ENCODE peak calls at places on chromosomes 13 and 19, in seven cellular contexts. D is Panc1, R is upper lobe of right lung, C is MM.1S, V is spleen, E is Caco-2, Q is breast epithelium. Y is an unnamed sample.
A peak's percentile ranks its signal among the peaks of the same experiment; 100 is the strongest.

GRCh38 chr19:42412223-42412622 is 15.0 kb downstream of the LIPE start:
- DNase-seq in D (no peak), R (no peak), C (no peak), V (no peak), E (peak; percentile 45), Q (no peak), Y (no peak)

GRCh38 chr19:28468701-28469459 is 744.1 kb downstream of the UQCRFS1 start:
- DNase-seq in D (no peak), R (no peak), C (peak; percentile 95), V (peak; percentile 85), E (peak; percentile 2), Q (no peak), Y (no peak)

GRCh38 chr13:91017031-91017668 is 330.3 kb upstream of the MIR17HG start:
- DNase-seq in D (peak; percentile 42), R (peak; percentile 41), C (peak; percentile 44), V (no peak), E (peak; percentile 71), Q (no peak), Y (no peak)

GRCh38 chr13:102591988-102592781 is 4.6 kb upstream of the TPP2 start:
- DNase-seq in D (peak; percentile 24), R (peak; percentile 83), C (peak; percentile 94), V (peak; percentile 90), E (peak; percentile 83), Q (peak; percentile 44), Y (peak; percentile 74)

GRCh38 chr13:53783466-53783865 is 754.9 kb downstream of the OLFM4 start:
- DNase-seq in D (no peak), R (no peak), C (no peak), V (peak; percentile 47), E (no peak), Q (no peak), Y (no peak)

GRCh38 chr13:73223372-73223781 is 164.6 kb downstream of the KLF5 start:
- DNase-seq in D (no peak), R (no peak), C (peak; percentile 94), V (no peak), E (peak; percentile 12), Q (no peak), Y (no peak)

GRCh38 chr13:51396352-51396751 is 56.5 kb downstream of the INTS6 start:
- DNase-seq in D (no peak), R (no peak), C (no peak), V (no peak), E (no peak), Q (no peak), Y (no peak)

GRCh38 chr13:22648325-22648758 is 532.4 kb upstream of the SGCG start:
- DNase-seq in D (no peak), R (no peak), C (no peak), V (no peak), E (no peak), Q (no peak), Y (no peak)

GRCh38 chr13:113586661-113587479 is 2.3 kb downstream of the TFDP1 start:
- DNase-seq in D (no peak), R (peak; percentile 40), C (peak; percentile 15), V (peak; percentile 54), E (no peak), Q (no peak), Y (no peak)

GRCh38 chr13:23876265-23876664 is 12.9 kb downstream of the MIPEP start:
- DNase-seq in D (no peak), R (no peak), C (no peak), V (no peak), E (peak; percentile 38), Q (no peak), Y (no peak)

GRCh38 chr19:54517483-54517882 is 14.9 kb downstream of the LAIR2 start:
- DNase-seq in D (peak; percentile 75), R (no peak), C (peak; percentile 68), V (no peak), E (peak; percentile 81), Q (peak; percentile 19), Y (peak; percentile 40)
- H3K9me3 ChIP-seq in D (no peaks in the 10 kb centered on the region), R (no peaks in the 10 kb centered on the region), C (no peaks in the 10 kb centered on the region), V (no peaks in the 10 kb centered on the region), E (no peaks in the 10 kb centered on the region), Q (no peaks in the 10 kb centered on the region), Y (no peaks in the 10 kb centered on the region)

GRCh38 chr19:10428996-10429381 is 8.7 kb downstream of the PDE4A start:
- DNase-seq in D (no peak), R (no peak), C (no peak), V (no peak), E (no peak), Q (no peak), Y (no peak)
- H3K9me3 ChIP-seq in D (no peaks in the 10 kb centered on the region), R (no peaks in the 10 kb centered on the region), C (no peaks in the 10 kb centered on the region), V (no peaks in the 10 kb centered on the region), E (no peaks in the 10 kb centered on the region), Q (no peaks in the 10 kb centered on the region), Y (no peaks in the 10 kb centered on the region)

DNA sequence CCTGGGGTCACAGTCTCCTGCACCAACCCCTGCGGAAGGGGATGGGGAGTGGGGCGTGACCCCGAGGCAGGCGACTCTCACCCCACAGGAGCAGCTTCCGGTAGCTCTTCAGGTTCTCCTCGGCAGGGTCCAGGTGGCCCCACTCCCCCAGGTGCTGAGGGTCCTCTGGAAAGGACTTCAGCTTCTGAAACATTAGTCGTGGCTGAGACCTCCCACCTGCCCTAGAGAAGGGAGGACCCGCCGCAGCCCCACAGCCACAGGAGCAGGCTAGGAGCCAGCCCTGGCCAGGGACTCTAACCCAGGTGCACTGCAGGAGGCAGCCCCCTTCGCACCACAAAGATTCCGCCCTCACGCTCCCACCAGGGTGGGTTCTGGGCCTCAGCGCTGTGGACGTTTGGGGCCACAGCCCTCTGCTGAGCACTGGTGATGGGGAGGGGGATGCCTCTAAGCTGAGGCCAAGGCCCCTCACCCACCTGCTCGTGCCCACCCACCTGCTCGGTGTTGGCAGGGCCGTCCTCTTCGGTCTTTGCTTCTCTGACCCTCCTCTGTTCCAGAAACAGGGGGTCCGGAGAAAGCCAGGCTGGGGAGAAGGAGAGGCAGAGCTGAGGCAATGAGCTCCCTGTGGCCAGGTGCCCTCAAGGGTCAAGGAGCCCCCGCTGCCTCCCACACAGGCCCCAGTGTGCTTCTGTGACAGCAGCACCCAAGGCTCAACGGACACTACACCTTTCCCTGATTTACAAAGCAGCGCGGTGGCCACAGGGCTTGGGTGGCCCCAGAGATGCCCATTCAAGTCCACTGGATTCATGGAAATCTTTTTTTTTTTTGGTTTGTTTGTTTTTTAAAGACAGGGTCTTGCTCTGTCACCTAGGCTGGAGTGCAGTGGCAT is 11.0 kb downstream of the ZSCAN18 start:
- DNase-seq in D (no peak), R (peak; percentile 54), C (no peak), V (no peak), E (no peak), Q (no peak), Y (no peak)
- H3K9me3 ChIP-seq in D (peaks cover 10% of the 10 kb centered on the region), R (peaks cover 34% of the 10 kb centered on the region), C (no peaks in the 10 kb centered on the region), V (peaks cover 97% of the 10 kb centered on the region), E (peaks cover 34% of the 10 kb centered on the region), Q (peaks cover 96% of the 10 kb centered on the region), Y (peaks cover 30% of the 10 kb centered on the region)

DNA sequence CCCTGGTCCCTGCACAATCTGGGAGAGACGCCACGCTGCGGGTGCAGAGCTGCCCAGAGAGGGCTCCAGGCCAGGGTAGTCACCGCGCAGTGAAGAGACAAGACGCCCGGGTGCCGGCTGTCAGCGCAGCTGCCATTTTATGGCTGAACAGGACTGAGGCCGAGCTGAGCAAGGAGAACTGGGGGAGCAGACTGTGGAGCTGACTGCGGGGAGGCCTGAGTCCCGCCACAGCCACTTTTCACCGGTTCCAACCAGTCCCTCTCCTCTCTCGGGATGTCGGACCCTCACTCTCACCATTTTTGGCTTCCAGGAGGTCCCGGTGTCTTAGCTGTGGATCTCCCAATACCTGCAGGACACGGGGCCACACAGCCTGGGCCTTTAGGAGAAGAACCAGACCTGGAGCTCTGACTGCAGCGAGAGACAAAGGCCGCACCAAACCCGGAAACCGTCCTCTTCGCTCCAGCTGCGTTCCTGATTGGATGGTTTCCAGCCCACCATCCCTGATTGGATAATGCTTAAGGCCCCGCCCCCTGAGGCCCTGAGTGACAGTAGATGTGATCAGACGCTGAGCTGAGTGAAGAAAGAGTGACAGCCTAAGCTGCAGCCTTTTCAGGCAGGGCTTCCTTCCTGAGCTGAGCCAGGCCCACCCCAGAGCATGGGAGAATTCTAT is at the start of gene ZNF626:
- DNase-seq in D (peak; percentile 84), R (peak; percentile 93), C (peak; percentile 49), V (peak; percentile 90), E (no peak), Q (peak; percentile 98), Y (peak; percentile 95)
- H3K9me3 ChIP-seq in D (peaks cover 7% of the 10 kb centered on the region), R (peaks cover 9% of the 10 kb centered on the region), C (no peaks in the 10 kb centered on the region), V (peaks cover 53% of the 10 kb centered on the region), E (no peaks in the 10 kb centered on the region), Q (peaks cover 8% of the 10 kb centered on the region), Y (peaks cover 3% of the 10 kb centered on the region)

DNA sequence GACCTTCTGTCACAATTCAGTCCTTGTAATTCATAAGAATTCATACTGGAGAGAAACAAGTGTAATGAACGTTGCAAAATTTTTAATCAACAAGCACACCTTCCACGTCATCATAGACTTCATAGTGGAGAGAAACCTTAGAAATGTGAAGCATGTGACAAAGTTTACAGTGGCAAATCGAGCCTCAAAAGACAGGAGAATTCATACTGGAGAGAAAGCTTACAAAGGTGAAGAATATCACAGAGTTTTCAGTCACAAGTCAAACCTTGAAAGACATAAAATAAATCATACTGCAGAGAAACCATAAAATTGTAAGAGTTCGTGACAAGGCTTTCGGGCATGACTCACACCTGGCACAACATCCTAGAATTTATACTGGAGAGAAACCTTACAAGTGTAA is 24.6 kb downstream of the ZNF813 start:
- DNase-seq in D (no peak), R (no peak), C (no peak), V (no peak), E (no peak), Q (no peak), Y (no peak)
- H3K9me3 ChIP-seq in D (peaks cover 36% of the 10 kb centered on the region), R (peaks cover 14% of the 10 kb centered on the region), C (no peaks in the 10 kb centered on the region), V (peaks cover 100% of the 10 kb centered on the region), E (peaks cover 27% of the 10 kb centered on the region), Q (peaks cover 80% of the 10 kb centered on the region), Y (peaks cover 19% of the 10 kb centered on the region)

GRCh38 chr19:2483084-2483483 is 7.2 kb downstream of the GADD45B start:
- DNase-seq in D (no peak), R (no peak), C (no peak), V (no peak), E (no peak), Q (no peak), Y (no peak)
- H3K9me3 ChIP-seq in D (no peaks in the 10 kb centered on the region), R (peaks cover 10% of the 10 kb centered on the region), C (no peaks in the 10 kb centered on the region), V (peaks cover 28% of the 10 kb centered on the region), E (no peaks in the 10 kb centered on the region), Q (peaks cover 15% of the 10 kb centered on the region), Y (no peaks in the 10 kb centered on the region)

GRCh38 chr19:12015753-12016116 is 19.7 kb downstream of the ZNF433 start:
- DNase-seq in D (no peak), R (no peak), C (no peak), V (no peak), E (no peak), Q (no peak), Y (no peak)

DNA sequence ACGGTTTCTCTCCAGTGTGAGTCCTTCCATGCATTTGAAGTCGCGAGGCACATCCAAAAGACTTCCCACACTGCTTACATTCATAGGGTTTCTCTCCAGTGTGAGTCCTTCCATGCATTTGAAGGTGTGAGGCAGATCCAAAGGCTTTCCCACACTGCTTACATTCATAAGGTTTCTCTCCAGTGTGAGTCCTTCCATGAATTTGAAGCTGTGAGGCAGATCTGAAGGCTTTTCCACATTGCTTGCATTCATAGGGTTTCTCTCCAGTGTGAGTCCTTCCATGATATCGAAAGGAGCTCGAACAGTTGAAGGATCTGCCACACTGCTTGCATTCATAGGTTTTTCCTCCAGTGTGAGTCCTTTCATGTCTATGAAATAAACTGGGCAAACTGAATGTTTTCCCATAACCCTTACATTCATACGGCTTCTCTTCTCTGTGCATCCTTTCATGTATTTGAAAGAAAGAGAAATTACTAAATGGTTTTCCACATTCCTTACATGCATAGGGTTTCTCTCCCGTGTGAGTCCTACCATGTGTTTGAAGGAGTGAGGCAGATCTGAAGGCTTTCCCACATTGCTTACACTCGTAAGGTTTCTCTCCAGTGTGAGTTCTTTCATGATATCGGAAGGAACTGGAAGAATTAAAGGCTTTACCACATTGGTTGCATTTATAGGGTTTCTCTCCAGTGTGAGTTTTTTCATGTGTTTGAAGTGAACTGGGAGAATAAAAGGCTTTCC is 20.3 kb downstream of the ZNF433 start:
- DNase-seq in D (no peak), R (no peak), C (no peak), V (no peak), E (no peak), Q (no peak), Y (no peak)
- H3K9me3 ChIP-seq in D (peaks cover 49% of the 10 kb centered on the region), R (peaks cover 38% of the 10 kb centered on the region), C (peaks cover 5% of the 10 kb centered on the region), V (peaks cover 100% of the 10 kb centered on the region), E (peaks cover 26% of the 10 kb centered on the region), Q (peaks cover 82% of the 10 kb centered on the region), Y (peaks cover 41% of the 10 kb centered on the region)

Y was measured in CD4-positive, alpha-beta memory T cell.